ENCODE peak calls at places on chromosomes 3 and 15, in nine cellular contexts. K, L, Q, H, D, E, I, W and O are unnamed samples.

GRCh38 chr15:66565731-66566130 is at the start of gene LCTL:
- DNase-seq in K (peak; percentile 82), L (peak; percentile 42), Q (no peak), H (peak; percentile 54), D (peak; percentile 44), E (no peak), I (no peak), W (no peak), O (no peak)

GRCh38 chr3:189517981-189518380 is 113.2 kb upstream of the TP63 start:
- DNase-seq in K (peak; percentile 23), L (no peak), Q (no peak), H (no peak), D (no peak), E (no peak), I (no peak), W (no peak), O (no peak)

GRCh38 chr3:39202094-39202493 is 9.7 kb upstream of the XIRP1 start:
- DNase-seq in K (no peak), L (no peak), Q (peak; percentile 10), H (no peak), D (no peak), E (no peak), I (no peak), W (no peak), O (no peak)

GRCh38 chr3:155302891-155303290 is 9.4 kb upstream of the STRIT1 start:
- DNase-seq in K (no peak), L (no peak), Q (no peak), H (no peak), D (no peak), E (no peak), I (no peak), W (no peak), O (no peak)

GRCh38 chr3:139198186-139198585 is 145.6 kb upstream of the MRPS22 start:
- DNase-seq in K (no peak), L (no peak), Q (no peak), H (no peak), D (peak; percentile 34), E (no peak), I (no peak), W (no peak), O (no peak)

GRCh38 chr3:185629554-185630181 is 43.6 kb downstream of the SENP2 start:
- DNase-seq in K (no peak), L (no peak), Q (no peak), H (no peak), D (peak; percentile 23), E (no peak), I (no peak), W (no peak), O (no peak)

GRCh38 chr3:194247350-194247740 is 103.8 kb downstream of the CPN2 start:
- DNase-seq in K (no peak), L (peak; percentile 88), Q (no peak), H (no peak), D (no peak), E (no peak), I (no peak), W (no peak), O (no peak)

GRCh38 chr15:34808016-34808415 is 12.7 kb upstream of the ACTC1 start:
- DNase-seq in K (no peak), L (no peak), Q (no peak), H (no peak), D (peak; percentile 58), E (no peak), I (no peak), W (no peak), O (no peak)

GRCh38 chr3:115623414-115623868 is at the start of gene GAP43:
- DNase-seq in K (peak; percentile 85), L (peak; percentile 44), Q (no peak), H (peak; percentile 55), D (peak; percentile 83), E (no peak), I (peak; percentile 63), W (peak; percentile 45), O (peak; percentile 22)

GRCh38 chr15:40443846-40444245 is 3.1 kb downstream of the BAHD1 start:
- DNase-seq in K (no peak), L (no peak), Q (no peak), H (no peak), D (peak; percentile 42), E (no peak), I (no peak), W (no peak), O (no peak)

GRCh38 chr15:66702770-66703539 is 919 bp downstream of the SMAD6 start:
- DNase-seq in K (peak; percentile 51), L (no peak), Q (no peak), H (no peak), D (peak; percentile 65), E (no peak), I (no peak), W (no peak), O (peak; percentile 53)

GRCh38 chr15:41790756-41791546 is 16.7 kb downstream of the MAPKBP1 start:
- DNase-seq in K (peak; percentile 27), L (no peak), Q (no peak), H (no peak), D (peak; percentile 76), E (no peak), I (no peak), W (peak; percentile 14), O (no peak)

GRCh38 chr15:41789662-41790061 is 15.4 kb downstream of the MAPKBP1 start:
- DNase-seq in K (no peak), L (no peak), Q (no peak), H (no peak), D (no peak), E (no peak), I (no peak), W (no peak), O (no peak)

GRCh38 chr15:41790169-41790568 is 15.9 kb downstream of the MAPKBP1 start:
- DNase-seq in K (no peak), L (no peak), Q (no peak), H (no peak), D (no peak), E (no peak), I (no peak), W (no peak), O (no peak)

GRCh38 chr15:41788262-41788661 is 14.0 kb downstream of the MAPKBP1 start:
- DNase-seq in K (no peak), L (no peak), Q (no peak), H (no peak), D (no peak), E (no peak), I (no peak), W (no peak), O (no peak)

DNA sequence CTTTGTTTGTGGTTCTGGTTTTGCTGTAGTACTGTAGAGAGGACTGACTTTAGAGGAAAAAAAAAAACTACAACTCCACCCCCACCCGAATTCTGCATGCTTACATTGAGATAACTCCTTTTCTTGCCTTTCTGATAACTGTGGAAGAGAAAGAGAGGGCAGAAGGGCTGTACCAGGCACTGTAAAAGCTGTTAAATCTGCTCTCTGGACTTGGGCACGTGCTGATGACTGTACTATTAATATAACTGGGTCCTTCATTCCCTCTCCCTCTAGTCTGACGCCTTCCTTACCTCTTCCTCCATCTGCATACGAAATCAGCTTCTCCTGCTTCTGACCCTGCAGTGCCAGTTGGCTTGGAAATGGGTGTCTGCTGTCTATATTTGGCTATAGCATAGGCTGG is 15.0 kb downstream of the MAPKBP1 start:
- DNase-seq in K (no peak), L (no peak), Q (no peak), H (no peak), D (no peak), E (no peak), I (no peak), W (no peak), O (no peak)
- H3K27ac ChIP-seq in K (no peak overlapping the region), L (no peak overlapping the region), Q (no peak overlapping the region), H (no peak overlapping the region), D (no peak overlapping the region), E (no peak overlapping the region), I (no peak overlapping the region), W (no peak overlapping the region), O (no peak overlapping the region)

GRCh38 chr3:86988986-86989385 is 2.0 kb downstream of the VGLL3 start:
- DNase-seq in K (no peak), L (no peak), Q (no peak), H (no peak), D (peak; percentile 44), E (no peak), I (no peak), W (no peak), O (no peak)

GRCh38 chr3:86985427-86985826 is 5.5 kb downstream of the VGLL3 start:
- DNase-seq in K (no peak), L (no peak), Q (no peak), H (no peak), D (no peak), E (no peak), I (no peak), W (no peak), O (no peak)

GRCh38 chr3:86988235-86988634 is 2.7 kb downstream of the VGLL3 start:
- DNase-seq in K (no peak), L (no peak), Q (no peak), H (no peak), D (peak; percentile 82), E (no peak), I (no peak), W (peak; percentile 48), O (no peak)

GRCh38 chr3:86987421-86987715 is 3.6 kb downstream of the VGLL3 start:
- DNase-seq in K (no peak), L (no peak), Q (no peak), H (no peak), D (peak; percentile 54), E (no peak), I (no peak), W (no peak), O (no peak)

GRCh38 chr3:86986666-86987420 is 4.1 kb downstream of the VGLL3 start:
- DNase-seq in K (no peak), L (no peak), Q (no peak), H (no peak), D (peak; percentile 70), E (no peak), I (no peak), W (no peak), O (no peak)
- H3K4me3 ChIP-seq in K (no peak overlapping the region), L (no peak overlapping the region), Q (no peak overlapping the region), H (no peak overlapping the region), D (peak overlapping the region; percentile 89), E (no peak overlapping the region), I (peak overlapping the region; percentile 69), W (no peak overlapping the region), O (peak overlapping the region; percentile 2)

DNA sequence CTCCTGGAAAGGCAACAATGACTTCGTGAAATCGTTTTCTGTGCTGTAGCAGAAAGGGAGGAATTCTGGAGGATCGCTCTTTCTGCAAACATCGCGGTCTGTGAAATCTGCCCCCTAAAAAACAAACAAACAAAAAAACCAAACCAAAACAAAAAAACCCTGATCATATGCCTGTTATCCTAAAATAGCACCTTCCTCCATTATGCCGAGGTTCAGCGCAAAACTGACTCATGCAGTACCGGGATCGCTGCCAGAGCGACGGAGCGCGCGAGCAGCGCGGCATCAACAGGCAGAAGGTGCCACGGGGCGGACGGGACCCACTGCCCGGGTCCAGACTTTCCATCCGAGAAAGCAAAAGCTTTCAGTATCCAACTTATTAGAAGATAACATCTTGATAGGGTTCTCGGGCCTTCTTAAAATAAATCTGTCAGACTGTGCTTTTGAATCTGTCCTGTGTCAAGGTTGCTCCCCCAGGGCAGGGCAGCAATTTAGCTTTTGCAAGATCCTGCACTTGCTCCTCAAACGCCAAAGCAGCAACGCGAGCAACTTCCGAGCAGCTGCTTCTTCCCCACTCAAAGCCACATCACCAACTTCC is 156.0 kb downstream of the FGF12 start:
- DNase-seq in K (no peak), L (peak; percentile 65), Q (peak; percentile 17), H (no peak), D (peak; percentile 82), E (no peak), I (peak; percentile 75), W (peak; percentile 11), O (peak; percentile 55)
- H3K27ac ChIP-seq in K (no peak overlapping the region), L (peak overlapping the region; percentile 69), Q (no peak overlapping the region), H (no peak overlapping the region), D (no peak overlapping the region), E (no peak overlapping the region), I (peak overlapping the region; percentile 55), W (no peak overlapping the region), O (no peak overlapping the region)

GRCh38 chr15:62896969-62897486 is 145.5 kb upstream of the TPM1 start:
- DNase-seq in K (no peak), L (peak; percentile 64), Q (peak; percentile 86), H (no peak), D (peak; percentile 100), E (no peak), I (peak; percentile 95), W (peak; percentile 99), O (peak; percentile 92)
- H3K4me3 ChIP-seq in K (no peak overlapping the region), L (no peak overlapping the region), Q (no peak overlapping the region), H (no peak overlapping the region), D (peak overlapping the region; percentile 11), E (no peak overlapping the region), I (peak overlapping the region; percentile 35), W (peak overlapping the region; percentile 10), O (no peak overlapping the region)